ENCODE peak calls at places on chromosome 18, in ten cellular contexts. One of them, this sample, is unnamed.

GRCh38 chr18:25510096-25510495 is 158.1 kb upstream of the ZNF521 start:
- DNase-seq in T1000: no peak
- DNase-seq in non-pigmented ciliary epithelial cell: no peak
- DNase-seq in T-helper 2 cell: no peak
- DNase-seq in NCI-H2081: no peak
- DNase-seq in kidney tubule cell: no peak
- DNase-seq in GM10248: no peak
- DNase-seq in ACHN: no peak
- DNase-seq in GM12891: no peak
- DNase-seq in adipocyte: no peak
- DNase-seq in this sample: no peak

GRCh38 chr18:3427944-3428343 is 22.0 kb upstream of the TGIF1 start:
- DNase-seq in T1000: no peak
- DNase-seq in non-pigmented ciliary epithelial cell: no peak
- DNase-seq in T-helper 2 cell: no peak
- DNase-seq in NCI-H2081: no peak
- DNase-seq in kidney tubule cell: no peak
- DNase-seq in GM10248: no peak
- DNase-seq in ACHN: no peak
- DNase-seq in GM12891: no peak
- DNase-seq in adipocyte: no peak
- DNase-seq in this sample: no peak

GRCh38 chr18:4106407-4107033 is 348.6 kb downstream of the DLGAP1 start:
- DNase-seq in T1000: no peak
- DNase-seq in non-pigmented ciliary epithelial cell: no peak
- DNase-seq in T-helper 2 cell: peak; percentile 11
- DNase-seq in NCI-H2081: peak; percentile 33
- DNase-seq in kidney tubule cell: peak; percentile 57
- DNase-seq in GM10248: peak; percentile 35
- DNase-seq in ACHN: peak; percentile 55
- DNase-seq in GM12891: peak; percentile 7
- DNase-seq in adipocyte: peak; percentile 87
- DNase-seq in this sample: peak; percentile 25

GRCh38 chr18:47253101-47253654 is 1.7 kb upstream of the SKOR2 start:
- DNase-seq in T1000: no peak
- DNase-seq in non-pigmented ciliary epithelial cell: no peak
- DNase-seq in T-helper 2 cell: no peak
- DNase-seq in NCI-H2081: no peak
- DNase-seq in kidney tubule cell: no peak
- DNase-seq in GM10248: no peak
- DNase-seq in ACHN: no peak
- DNase-seq in GM12891: no peak
- DNase-seq in adipocyte: no peak
- DNase-seq in this sample: no peak

GRCh38 chr18:74367905-74368304 is 52.3 kb downstream of the C18orf63 start:
- DNase-seq in T1000: no peak
- DNase-seq in non-pigmented ciliary epithelial cell: no peak
- DNase-seq in T-helper 2 cell: no peak
- DNase-seq in NCI-H2081: no peak
- DNase-seq in kidney tubule cell: no peak
- DNase-seq in GM10248: no peak
- DNase-seq in ACHN: no peak
- DNase-seq in GM12891: no peak
- DNase-seq in adipocyte: no peak
- DNase-seq in this sample: no peak

GRCh38 chr18:13984080-13984479 is 68.7 kb upstream of the MC2R start:
- DNase-seq in T1000: no peak
- DNase-seq in non-pigmented ciliary epithelial cell: no peak
- DNase-seq in T-helper 2 cell: no peak
- DNase-seq in NCI-H2081: no peak
- DNase-seq in kidney tubule cell: no peak
- DNase-seq in GM10248: no peak
- DNase-seq in ACHN: no peak
- DNase-seq in GM12891: no peak
- DNase-seq in adipocyte: no peak
- DNase-seq in this sample: no peak

GRCh38 chr18:8056723-8057122 is 489.6 kb downstream of the PTPRM start:
- DNase-seq in T1000: no peak
- DNase-seq in non-pigmented ciliary epithelial cell: no peak
- DNase-seq in T-helper 2 cell: no peak
- DNase-seq in NCI-H2081: no peak
- DNase-seq in kidney tubule cell: no peak
- DNase-seq in GM10248: no peak
- DNase-seq in ACHN: no peak
- DNase-seq in GM12891: no peak
- DNase-seq in adipocyte: no peak
- DNase-seq in this sample: no peak

GRCh38 chr18:62214790-62215189 is 27.7 kb downstream of the RELCH start:
- DNase-seq in T1000: no peak
- DNase-seq in non-pigmented ciliary epithelial cell: no peak
- DNase-seq in T-helper 2 cell: no peak
- DNase-seq in NCI-H2081: no peak
- DNase-seq in kidney tubule cell: no peak
- DNase-seq in GM10248: no peak
- DNase-seq in ACHN: no peak
- DNase-seq in GM12891: no peak
- DNase-seq in adipocyte: no peak
- DNase-seq in this sample: no peak

GRCh38 chr18:28794459-28795245 is 617.7 kb upstream of the CDH2 start:
- DNase-seq in T1000: no peak
- DNase-seq in non-pigmented ciliary epithelial cell: peak; percentile 63
- DNase-seq in T-helper 2 cell: no peak
- DNase-seq in NCI-H2081: no peak
- DNase-seq in kidney tubule cell: peak; percentile 55
- DNase-seq in GM10248: no peak
- DNase-seq in ACHN: no peak
- DNase-seq in GM12891: no peak
- DNase-seq in adipocyte: peak; percentile 80
- DNase-seq in this sample: no peak

GRCh38 chr18:44945847-44946490 is 265.3 kb downstream of the SETBP1 start:
- DNase-seq in T1000: no peak
- DNase-seq in non-pigmented ciliary epithelial cell: no peak
- DNase-seq in T-helper 2 cell: no peak
- DNase-seq in NCI-H2081: peak; percentile 91
- DNase-seq in kidney tubule cell: no peak
- DNase-seq in GM10248: no peak
- DNase-seq in ACHN: no peak
- DNase-seq in GM12891: no peak
- DNase-seq in adipocyte: no peak
- DNase-seq in this sample: no peak

GRCh38 chr18:6269933-6270332 is 144.8 kb downstream of the L3MBTL4 start:
- DNase-seq in T1000: no peak
- DNase-seq in non-pigmented ciliary epithelial cell: no peak
- DNase-seq in T-helper 2 cell: no peak
- DNase-seq in NCI-H2081: no peak
- DNase-seq in kidney tubule cell: no peak
- DNase-seq in GM10248: no peak
- DNase-seq in ACHN: no peak
- DNase-seq in GM12891: no peak
- DNase-seq in adipocyte: no peak
- DNase-seq in this sample: no peak